ENCODE peak calls at places on chromosomes 11 and 22, in seven cellular contexts. F is Panc1; S is kidney tubule cell; B is naive thymus-derived CD8-positive, alpha-beta T cell; W is stimulated activated CD8-positive, alpha-beta memory T cell treated with anti-CD3 and anti-CD28 coated beads, Interleukin-7, amount 100 ng/mL, for 48 hours; V is MCF 10A; P is islet precursor cell. U is an unnamed sample.
A peak's percentile ranks its signal among the peaks of the same experiment; 100 is the strongest.

GRCh38 chr11:2915473-2915872 is 13.7 kb downstream of the PHLDA2 start:
- DNase-seq in F (no peak), S (no peak), B (no peak), W (no peak), V (no peak), P (no peak), U (no peak)

GRCh38 chr11:14643697-14644395 is at the start of gene PDE3B:
- DNase-seq in F (no peak), S (peak; percentile 68), B (peak; percentile 47), W (peak; percentile 78), V (peak; percentile 27), P (peak; percentile 95), U (peak; percentile 76)

GRCh38 chr22:40560551-40560950 is 76.0 kb downstream of the MRTFA start:
- DNase-seq in F (no peak), S (no peak), B (no peak), W (no peak), V (no peak), P (no peak), U (no peak)

GRCh38 chr11:131683666-131684065 is 313.3 kb downstream of the NTM start:
- DNase-seq in F (no peak), S (no peak), B (no peak), W (no peak), V (no peak), P (peak; percentile 22), U (no peak)

GRCh38 chr11:69526453-69526810 is 45.0 kb downstream of the LINC01488 start:
- DNase-seq in F (no peak), S (no peak), B (no peak), W (no peak), V (no peak), P (peak; percentile 51), U (no peak)

GRCh38 chr11:135033545-135033944 is 621.5 kb upstream of the B3GAT1 start:
- DNase-seq in F (no peak), S (no peak), B (no peak), W (no peak), V (peak; percentile 20), P (peak; percentile 76), U (peak; percentile 68)

GRCh38 chr11:72763823-72764222 is 11.6 kb upstream of the ARAP1 start:
- DNase-seq in F (no peak), S (no peak), B (no peak), W (no peak), V (no peak), P (no peak), U (no peak)

GRCh38 chr22:46580940-46581579 is 39.1 kb upstream of the GRAMD4 start:
- DNase-seq in F (no peak), S (no peak), B (no peak), W (no peak), V (no peak), P (no peak), U (no peak)

GRCh38 chr11:28757725-28758515 is 649.7 kb downstream of the METTL15 start:
- DNase-seq in F (no peak), S (peak; percentile 85), B (no peak), W (no peak), V (peak; percentile 20), P (no peak), U (no peak)

GRCh38 chr11:88206746-88207145 is 31.5 kb upstream of the RAB38 start:
- DNase-seq in F (no peak), S (peak; percentile 52), B (no peak), W (no peak), V (no peak), P (peak; percentile 65), U (no peak)

GRCh38 chr11:96254854-96255253 is 88.1 kb downstream of the MAML2 start:
- DNase-seq in F (no peak), S (no peak), B (peak; percentile 13), W (no peak), V (peak; percentile 44), P (no peak), U (no peak)

GRCh38 chr22:40463727-40464126 is 93.3 kb downstream of the SGSM3 start:
- DNase-seq in F (no peak), S (peak; percentile 11), B (peak; percentile 11), W (no peak), V (no peak), P (no peak), U (no peak)

GRCh38 chr11:125268611-125269010 is 104.1 kb downstream of the PKNOX2 start:
- DNase-seq in F (no peak), S (no peak), B (no peak), W (no peak), V (no peak), P (peak; percentile 85), U (no peak)

GRCh38 chr11:23079382-23079813 is 219.1 kb upstream of the CCDC179 start:
- DNase-seq in F (no peak), S (peak; percentile 1), B (no peak), W (no peak), V (no peak), P (no peak), U (no peak)

GRCh38 chr11:18698341-18699268 is at the start of gene TMEM86A:
- DNase-seq in F (no peak), S (peak; percentile 86), B (peak; percentile 87), W (peak; percentile 74), V (peak; percentile 78), P (peak; percentile 97), U (peak; percentile 86)

GRCh38 chr11:69099193-69099592 is 50.5 kb downstream of the TPCN2 start:
- DNase-seq in F (no peak), S (no peak), B (no peak), W (no peak), V (no peak), P (no peak), U (no peak)

GRCh38 chr11:127632546-127632945 is 632.0 kb upstream of the KIRREL3 start:
- DNase-seq in F (no peak), S (no peak), B (no peak), W (no peak), V (no peak), P (no peak), U (no peak)

GRCh38 chr11:6319879-6320410 is 356 bp downstream of the CAVIN3 start:
- DNase-seq in F (no peak), S (peak; percentile 88), B (no peak), W (peak; percentile 38), V (peak; percentile 95), P (peak; percentile 98), U (no peak)

GRCh38 chr11:20077973-20078372 is 82.3 kb downstream of the DBX1 start:
- DNase-seq in F (no peak), S (no peak), B (no peak), W (no peak), V (no peak), P (no peak), U (no peak)

GRCh38 chr22:28112548-28113043 is 193.5 kb upstream of the PITPNB start:
- DNase-seq in F (no peak), S (peak; percentile 46), B (no peak), W (no peak), V (peak; percentile 56), P (peak; percentile 74), U (no peak)

GRCh38 chr11:72840780-72841179 is 26.6 kb downstream of the ATG16L2 start:
- DNase-seq in F (no peak), S (peak; percentile 16), B (no peak), W (no peak), V (peak; percentile 86), P (no peak), U (no peak)

GRCh38 chr11:63747006-63747405 is 21.6 kb downstream of the ZFTA start:
- DNase-seq in F (no peak), S (no peak), B (no peak), W (no peak), V (no peak), P (no peak), U (no peak)

GRCh38 chr11:119172513-119172912 is 4.0 kb downstream of the NLRX1 start:
- DNase-seq in F (no peak), S (no peak), B (no peak), W (no peak), V (no peak), P (no peak), U (no peak)

GRCh38 chr11:71173709-71174108 is 78.7 kb downstream of the SHANK2 start:
- DNase-seq in F (no peak), S (no peak), B (no peak), W (no peak), V (no peak), P (peak; percentile 9), U (no peak)

GRCh38 chr11:12066799-12067508 is 43.4 kb upstream of the MICAL2 start:
- DNase-seq in F (no peak), S (peak; percentile 48), B (no peak), W (no peak), V (peak; percentile 82), P (peak; percentile 95), U (peak; percentile 72)

GRCh38 chr11:75369846-75370245 is 18.4 kb upstream of the ARRB1 start:
- DNase-seq in F (no peak), S (no peak), B (no peak), W (no peak), V (no peak), P (no peak), U (no peak)

GRCh38 chr11:64876835-64877341 is 1.5 kb downstream of the EHD1 start:
- DNase-seq in F (no peak), S (peak; percentile 74), B (no peak), W (no peak), V (no peak), P (peak; percentile 95), U (no peak)

GRCh38 chr11:20164152-20164551 is 3.9 kb upstream of the DBX1 start:
- DNase-seq in F (no peak), S (no peak), B (no peak), W (no peak), V (no peak), P (no peak), U (no peak)

GRCh38 chr11:129374081-129374992 is 1.3 kb upstream of the BARX2 start:
- DNase-seq in F (no peak), S (no peak), B (no peak), W (no peak), V (no peak), P (no peak), U (no peak)

GRCh38 chr22:46707305-46707704 is 30.7 kb downstream of the CERK start:
- DNase-seq in F (no peak), S (no peak), B (no peak), W (no peak), V (no peak), P (no peak), U (no peak)

GRCh38 chr11:123219066-123219697 is 24.1 kb upstream of the CLMP start:
- DNase-seq in F (no peak), S (peak; percentile 60), B (no peak), W (no peak), V (no peak), P (no peak), U (no peak)

GRCh38 chr11:27291302-27291889 is 71.6 kb downstream of the CCDC34 start:
- DNase-seq in F (no peak), S (peak; percentile 62), B (no peak), W (no peak), V (peak; percentile 48), P (no peak), U (no peak)

GRCh38 chr11:106858200-106858599 is 160.1 kb downstream of the GUCY1A2 start:
- DNase-seq in F (no peak), S (no peak), B (no peak), W (no peak), V (no peak), P (no peak), U (no peak)

GRCh38 chr11:30991802-30992512 is 377.6 kb downstream of the DCDC1 start:
- DNase-seq in F (no peak), S (peak; percentile 20), B (no peak), W (no peak), V (no peak), P (no peak), U (no peak)